ENCODE peak calls at places on chromosomes 1 and 21, in nine cellular contexts. K is A549; H is IMR-90; R is GM06990; Q is MM.1S; U is tibial artery; C is transverse colon; X is CD4-positive, alpha-beta T cell; P is Calu3. G is an unnamed sample.
A peak's percentile ranks its signal among the peaks of the same experiment; 100 is the strongest.

GRCh38 chr1:19860418-19860817 is 21.8 kb upstream of the OTUD3 start:
- DNase-seq in P (no peak), Q (no peak), R (no peak), C (peak; percentile 45), U (no peak), K (no peak), H (no peak), X (no peak), G (no peak)

GRCh38 chr1:241834733-241835377 is 13.1 kb upstream of the EXO1 start:
- DNase-seq in X (no peak), U (no peak), R (no peak), Q (peak; percentile 46), H (peak; percentile 79), C (no peak), K (peak; percentile 68), P (peak; percentile 16), G (no peak)

GRCh38 chr1:215677112-215677511 is 110.0 kb downstream of the KCTD3 start:
- DNase-seq in C (no peak), H (no peak), Q (no peak), X (no peak), U (no peak), P (no peak), K (no peak), R (no peak), G (no peak)

GRCh38 chr1:7425771-7426170 is 345.3 kb upstream of the VAMP3 start:
- DNase-seq in X (no peak), P (no peak), R (no peak), Q (no peak), H (no peak), C (no peak), U (no peak), K (no peak), G (no peak)

GRCh38 chr1:53641481-53642214 is 97.3 kb downstream of the GLIS1 start:
- DNase-seq in Q (no peak), R (no peak), H (no peak), C (no peak), P (no peak), K (no peak), X (no peak), U (peak; percentile 6), G (peak; percentile 9)

GRCh38 chr1:159996653-159997052 is 35.1 kb downstream of the PIGM start:
- DNase-seq in R (no peak), K (peak; percentile 57), U (no peak), H (peak; percentile 85), P (peak; percentile 16), X (no peak), C (no peak), Q (no peak), G (no peak)

GRCh38 chr1:183223467-183223866 is 37.4 kb downstream of the LAMC2 start:
- DNase-seq in U (no peak), H (peak; percentile 43), X (no peak), Q (no peak), C (no peak), K (no peak), P (no peak), R (no peak), G (no peak)

GRCh38 chr1:218852541-218852940 is 321.1 kb upstream of the LYPLAL1 start:
- DNase-seq in C (no peak), P (no peak), H (no peak), R (no peak), Q (no peak), U (no peak), X (no peak), K (no peak), G (no peak)

GRCh38 chr1:214603819-214604252 is 841 bp downstream of the CENPF start:
- DNase-seq in K (no peak), U (no peak), P (no peak), R (peak; percentile 27), Q (peak; percentile 13), H (no peak), C (no peak), X (no peak), G (no peak)

GRCh38 chr1:103108525-103109150 is 316 bp upstream of the COL11A1 start:
- DNase-seq in C (no peak), Q (no peak), P (no peak), K (peak; percentile 4), R (no peak), H (no peak), X (no peak), U (no peak), G (no peak)

GRCh38 chr1:159964144-159964543 is 10.1 kb upstream of the SLAMF9 start:
- DNase-seq in U (no peak), X (no peak), P (no peak), R (no peak), K (no peak), H (no peak), C (no peak), Q (no peak), G (no peak)

GRCh38 chr1:109883248-109883955 is 27.2 kb upstream of the CSF1 start:
- DNase-seq in X (no peak), K (no peak), U (peak; percentile 70), H (no peak), Q (no peak), R (no peak), C (no peak), P (no peak), G (no peak)

GRCh38 chr21:27021046-27021445 is 54.2 kb upstream of the ADAMTS5 start:
- DNase-seq in X (no peak), H (no peak), K (no peak), Q (no peak), P (no peak), R (no peak), U (no peak), C (no peak), G (no peak)

GRCh38 chr1:97144527-97144926 is 422.9 kb downstream of the PTBP2 start:
- DNase-seq in U (no peak), C (no peak), R (no peak), X (no peak), Q (no peak), K (peak; percentile 18), P (no peak), H (peak; percentile 85), G (no peak)

GRCh38 chr21:22961248-22961647 is 1963.0 kb downstream of the NCAM2 start:
- DNase-seq in K (no peak), X (no peak), U (no peak), Q (peak; percentile 93), R (no peak), C (no peak), H (no peak), P (no peak), G (no peak)

DNA sequence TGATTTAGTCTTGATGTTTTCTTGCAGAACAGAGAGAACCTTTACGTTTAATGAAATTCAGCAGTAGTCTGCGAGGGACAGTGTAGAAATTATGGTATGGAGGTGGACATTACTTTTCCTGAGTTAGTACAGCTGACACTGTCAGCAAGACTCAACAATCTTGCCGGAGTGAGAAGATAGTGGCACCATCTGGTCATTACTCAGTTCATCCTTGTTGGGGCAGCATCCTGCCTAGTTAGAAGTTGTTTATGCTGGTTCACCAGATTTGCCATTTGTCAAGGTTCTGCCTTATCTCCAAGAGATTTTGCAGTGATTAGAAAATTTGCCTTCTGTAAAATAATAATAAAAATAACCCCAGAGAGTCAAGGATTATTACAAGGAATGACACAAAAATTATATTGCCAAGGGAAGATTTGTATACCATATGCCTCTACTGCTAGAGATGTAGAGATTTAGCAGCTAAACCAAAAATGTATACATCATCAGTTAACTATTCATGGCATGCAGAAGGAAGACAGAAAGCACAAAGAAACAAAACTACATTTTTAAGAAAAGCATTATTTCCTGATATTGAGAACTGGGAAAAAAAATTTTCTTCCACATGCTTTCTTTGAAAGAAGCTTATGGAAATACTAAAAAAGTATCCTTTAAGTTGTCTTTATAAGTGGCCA is 1967.4 kb downstream of the NCAM2 start:
- DNase-seq in P (no peak), R (no peak), Q (no peak), C (no peak), H (no peak), K (no peak), U (no peak), X (no peak), G (no peak)
- TF ChIP-seq CTCF in P (no peak), R (no peak), Q (no peak), C (no peak), H (no peak), K (no peak), U (no peak), X (no peak), G (no peak)

DNA sequence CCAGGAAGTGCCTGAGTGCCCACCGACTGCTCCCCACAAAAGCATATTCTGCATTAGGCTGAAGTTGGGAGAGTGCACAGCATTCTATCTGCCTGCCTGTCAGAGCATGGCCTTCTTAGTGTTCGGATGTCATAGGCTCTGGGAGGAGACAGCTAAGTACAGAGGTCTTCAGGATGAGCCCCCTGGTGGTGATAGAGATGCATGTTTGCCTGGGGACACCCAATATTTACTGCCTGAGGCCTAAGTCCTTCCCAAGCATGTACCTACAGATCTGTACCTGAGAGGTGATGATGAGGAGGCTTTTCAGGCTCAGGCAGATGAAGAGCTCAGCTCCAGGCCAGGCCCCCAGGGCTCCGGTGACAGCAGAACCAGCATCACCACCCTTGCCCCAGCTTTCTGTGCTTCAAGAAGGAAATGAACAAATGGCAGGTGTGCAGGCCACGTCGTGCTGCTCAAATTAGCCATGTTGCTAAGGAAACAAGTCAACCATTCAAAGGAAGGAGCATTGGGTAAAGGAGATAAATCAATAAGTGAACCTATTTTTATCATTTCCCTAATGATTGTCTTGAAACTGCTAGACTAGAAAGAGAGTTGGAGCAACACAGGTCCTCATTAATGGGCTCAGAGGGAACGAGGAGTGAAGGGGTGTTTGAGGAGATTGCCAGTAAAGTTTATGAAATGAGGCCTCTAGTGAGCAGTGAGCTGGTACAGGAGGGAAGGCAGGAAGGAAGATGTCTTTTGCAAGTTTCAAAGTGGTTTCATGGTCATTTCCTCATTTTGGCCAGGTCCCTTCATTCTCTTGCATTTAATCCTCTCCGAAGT is 21.2 kb downstream of the CACNA1E start:
- DNase-seq in C (no peak), Q (peak; percentile 76), K (peak; percentile 51), H (peak; percentile 28), X (no peak), P (peak; percentile 24), R (peak; percentile 84), U (no peak), G (no peak)
- TF ChIP-seq CTCF in C (no peak), Q (peak; percentile 73), K (no peak), H (peak; percentile 19), X (no peak), P (peak; percentile 39), R (peak; percentile 71), U (no peak), G (no peak)

DNA sequence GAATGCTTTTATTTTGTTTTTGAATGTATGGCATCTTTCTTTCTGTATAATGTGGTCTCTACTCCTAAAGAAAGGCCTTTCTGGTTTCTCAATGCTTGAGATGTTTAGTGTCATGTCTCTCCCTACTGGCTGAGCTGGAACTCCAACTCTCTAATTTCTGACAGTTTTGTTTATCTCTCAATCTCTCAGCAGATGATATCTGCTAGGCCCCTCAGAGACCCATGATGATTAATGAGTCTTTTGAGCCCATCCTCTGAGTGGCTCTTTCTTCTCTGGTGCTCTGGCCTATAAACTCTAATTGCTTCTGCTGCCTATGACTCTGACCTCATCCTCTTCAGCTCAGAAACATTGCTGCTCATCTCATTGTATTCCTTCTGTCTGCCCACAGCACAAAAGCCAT is 46.6 kb downstream of the CRB1 start:
- DNase-seq in X (no peak), U (no peak), H (no peak), Q (no peak), K (no peak), P (no peak), C (no peak), R (no peak), G (no peak)
- TF ChIP-seq CTCF in X (no peak), U (no peak), H (no peak), Q (no peak), K (no peak), P (no peak), C (no peak), R (no peak), G (no peak)

GRCh38 chr1:89525169-89525855 is 683 bp downstream of the LRRC8B start:
- DNase-seq in H (no peak), Q (peak; percentile 26), U (peak; percentile 26), P (peak; percentile 67), K (peak; percentile 39), X (peak; percentile 3), R (no peak), C (no peak), G (no peak)
- TF ChIP-seq CTCF in H (no peak), Q (no peak), U (no peak), P (no peak), K (no peak), X (no peak), R (peak; percentile 12), C (no peak), G (no peak)

G was measured in omental fat pad.